ENCODE peak calls at places on chromosomes 5 and 9, in four cellular contexts. One of them, this sample, is unnamed.

GRCh38 chr9:135394699-135395645 is 84.6 kb upstream of the PPP1R26 start:
- DNase-seq in bronchial epithelial cell: no peak
- DNase-seq in stimulated activated CD8-positive, alpha-beta memory T cell treated with anti-CD3 and anti-CD28 coated beads, Interleukin-12 subunit alpha, Interleukin-12 subunit beta, amount 100 ng/mL, for 1 hour: no peak
- DNase-seq in activated T-helper 1 cell treated with Interleukin-2 at 50 U/mL for 16 hours: no peak
- DNase-seq in this sample: no peak

GRCh38 chr5:128199104-128199503 is 115.5 kb downstream of the SLC12A2 start:
- DNase-seq in activated T-helper 1 cell treated with Interleukin-2 at 50 U/mL for 16 hours: no peak
- DNase-seq in stimulated activated CD8-positive, alpha-beta memory T cell treated with anti-CD3 and anti-CD28 coated beads, Interleukin-12 subunit alpha, Interleukin-12 subunit beta, amount 100 ng/mL, for 1 hour: no peak
- DNase-seq in bronchial epithelial cell: peak
- DNase-seq in this sample: no peak

GRCh38 chr5:40416588-40416987 is 263.1 kb upstream of the PTGER4 start:
- DNase-seq in activated T-helper 1 cell treated with Interleukin-2 at 50 U/mL for 16 hours: no peak
- DNase-seq in stimulated activated CD8-positive, alpha-beta memory T cell treated with anti-CD3 and anti-CD28 coated beads, Interleukin-12 subunit alpha, Interleukin-12 subunit beta, amount 100 ng/mL, for 1 hour: no peak
- DNase-seq in bronchial epithelial cell: no peak
- DNase-seq in this sample: no peak

GRCh38 chr5:159051431-159052281 is 48.1 kb downstream of the EBF1 start:
- DNase-seq in activated T-helper 1 cell treated with Interleukin-2 at 50 U/mL for 16 hours: no peak
- DNase-seq in stimulated activated CD8-positive, alpha-beta memory T cell treated with anti-CD3 and anti-CD28 coated beads, Interleukin-12 subunit alpha, Interleukin-12 subunit beta, amount 100 ng/mL, for 1 hour: no peak
- DNase-seq in bronchial epithelial cell: no peak
- DNase-seq in this sample: no peak

GRCh38 chr9:35951736-35952135 is 6.2 kb downstream of the OR2S2 start:
- DNase-seq in activated T-helper 1 cell treated with Interleukin-2 at 50 U/mL for 16 hours: no peak
- DNase-seq in stimulated activated CD8-positive, alpha-beta memory T cell treated with anti-CD3 and anti-CD28 coated beads, Interleukin-12 subunit alpha, Interleukin-12 subunit beta, amount 100 ng/mL, for 1 hour: no peak
- DNase-seq in bronchial epithelial cell: peak
- DNase-seq in this sample: peak

GRCh38 chr9:82410891-82411290 is 422.3 kb downstream of the SPATA31D1 start:
- DNase-seq in stimulated activated CD8-positive, alpha-beta memory T cell treated with anti-CD3 and anti-CD28 coated beads, Interleukin-12 subunit alpha, Interleukin-12 subunit beta, amount 100 ng/mL, for 1 hour: no peak
- DNase-seq in activated T-helper 1 cell treated with Interleukin-2 at 50 U/mL for 16 hours: no peak
- DNase-seq in bronchial epithelial cell: peak
- DNase-seq in this sample: no peak

GRCh38 chr5:958701-959571 is 49.7 kb upstream of the NKD2 start:
- DNase-seq in stimulated activated CD8-positive, alpha-beta memory T cell treated with anti-CD3 and anti-CD28 coated beads, Interleukin-12 subunit alpha, Interleukin-12 subunit beta, amount 100 ng/mL, for 1 hour: no peak
- DNase-seq in bronchial epithelial cell: no peak
- DNase-seq in activated T-helper 1 cell treated with Interleukin-2 at 50 U/mL for 16 hours: no peak
- DNase-seq in this sample: peak

GRCh38 chr9:137157618-137158502 is 12.0 kb downstream of the LRRC26 start:
- DNase-seq in stimulated activated CD8-positive, alpha-beta memory T cell treated with anti-CD3 and anti-CD28 coated beads, Interleukin-12 subunit alpha, Interleukin-12 subunit beta, amount 100 ng/mL, for 1 hour: no peak
- DNase-seq in bronchial epithelial cell: no peak
- DNase-seq in activated T-helper 1 cell treated with Interleukin-2 at 50 U/mL for 16 hours: no peak
- DNase-seq in this sample: no peak

GRCh38 chr5:157541452-157542118 is 34.0 kb downstream of the ADAM19 start:
- DNase-seq in bronchial epithelial cell: no peak
- DNase-seq in activated T-helper 1 cell treated with Interleukin-2 at 50 U/mL for 16 hours: no peak
- DNase-seq in stimulated activated CD8-positive, alpha-beta memory T cell treated with anti-CD3 and anti-CD28 coated beads, Interleukin-12 subunit alpha, Interleukin-12 subunit beta, amount 100 ng/mL, for 1 hour: no peak
- DNase-seq in this sample: no peak

GRCh38 chr5:80251636-80252035 is 4.2 kb downstream of the SERINC5 start:
- DNase-seq in stimulated activated CD8-positive, alpha-beta memory T cell treated with anti-CD3 and anti-CD28 coated beads, Interleukin-12 subunit alpha, Interleukin-12 subunit beta, amount 100 ng/mL, for 1 hour: no peak
- DNase-seq in bronchial epithelial cell: peak
- DNase-seq in activated T-helper 1 cell treated with Interleukin-2 at 50 U/mL for 16 hours: no peak
- DNase-seq in this sample: peak

GRCh38 chr9:128136816-128137793 is 9.6 kb upstream of the PTGES2 start:
- DNase-seq in bronchial epithelial cell: no peak
- DNase-seq in stimulated activated CD8-positive, alpha-beta memory T cell treated with anti-CD3 and anti-CD28 coated beads, Interleukin-12 subunit alpha, Interleukin-12 subunit beta, amount 100 ng/mL, for 1 hour: no peak
- DNase-seq in activated T-helper 1 cell treated with Interleukin-2 at 50 U/mL for 16 hours: no peak
- DNase-seq in this sample: peak

GRCh38 chr5:95262933-95263660 is 21.8 kb downstream of the MCTP1 start:
- DNase-seq in bronchial epithelial cell: no peak
- DNase-seq in activated T-helper 1 cell treated with Interleukin-2 at 50 U/mL for 16 hours: no peak
- DNase-seq in stimulated activated CD8-positive, alpha-beta memory T cell treated with anti-CD3 and anti-CD28 coated beads, Interleukin-12 subunit alpha, Interleukin-12 subunit beta, amount 100 ng/mL, for 1 hour: no peak
- DNase-seq in this sample: no peak

This sample was measured in RWPE1.